ENCODE peak calls at places on chromosomes 16 and 17, in eight cellular contexts. E is cortex of kidney; S is GM10248; V is astrocyte of the spinal cord; H is fibroblast of the aortic adventitia; J is RCC 7860; F is activated CD4-positive, alpha-beta T cell treated with anti-CD3 and anti-CD28 coated beads for 1 hour; Y is T follicular helper cell. M is an unnamed sample.

GRCh38 chr17:37742762-37743611 is 1.9 kb downstream of the HNF1B start:
- DNase-seq in Y (no peak), S (peak), V (no peak), E (no peak), F (no peak), H (no peak), J (peak), M (no peak)

GRCh38 chr16:30786936-30787612 is at the start of gene ZNF629:
- DNase-seq in J (peak), H (peak), E (no peak), F (no peak), V (peak), Y (no peak), S (no peak), M (peak)

GRCh38 chr17:27217631-27218030 is 76.3 kb upstream of the WSB1 start:
- DNase-seq in S (peak), J (no peak), E (no peak), V (no peak), Y (no peak), F (no peak), H (no peak), M (no peak)

GRCh38 chr16:75096730-75097129 is 19.9 kb downstream of the LDHD start:
- DNase-seq in H (peak), J (no peak), F (no peak), E (no peak), S (no peak), Y (no peak), V (peak), M (no peak)

GRCh38 chr16:57826706-57827625 is 24.7 kb upstream of the KIFC3 start:
- DNase-seq in H (no peak), E (no peak), F (no peak), V (no peak), J (no peak), S (no peak), Y (no peak), M (peak)

GRCh38 chr16:70527315-70527996 is 3.8 kb downstream of the SF3B3 start:
- DNase-seq in Y (no peak), E (no peak), J (no peak), S (no peak), V (no peak), F (no peak), H (no peak), M (no peak)

GRCh38 chr16:88772871-88773811 is 11.9 kb downstream of the PIEZO1 start:
- DNase-seq in S (no peak), F (no peak), Y (no peak), V (peak), J (peak), E (no peak), H (peak), M (peak)

GRCh38 chr17:56424543-56425044 is 168.9 kb upstream of the NOG start:
- DNase-seq in Y (no peak), J (no peak), H (no peak), V (no peak), F (no peak), S (no peak), E (no peak), M (no peak)

GRCh38 chr16:56795011-56795410 is 65.1 kb downstream of the NUP93 start:
- DNase-seq in J (peak), S (no peak), E (no peak), Y (no peak), H (no peak), V (no peak), F (no peak), M (no peak)

GRCh38 chr17:78038748-78039288 is 80.3 kb downstream of the TNRC6C start:
- DNase-seq in F (no peak), V (no peak), E (no peak), S (no peak), H (no peak), J (no peak), Y (no peak), M (no peak)

GRCh38 chr17:79902146-79902791 is 63.0 kb upstream of the CBX4 start:
- DNase-seq in V (no peak), S (no peak), F (no peak), E (no peak), Y (no peak), J (no peak), H (no peak), M (no peak)

GRCh38 chr17:34578656-34579016 is 746 bp upstream of the TMEM132E start:
- DNase-seq in F (no peak), S (no peak), Y (no peak), E (no peak), V (no peak), H (no peak), J (no peak), M (no peak)

GRCh38 chr17:18988546-18989173 is 15.9 kb downstream of the FAM83G start:
- DNase-seq in Y (no peak), H (no peak), J (peak), F (no peak), E (no peak), S (no peak), V (no peak), M (no peak)

GRCh38 chr16:10579575-10579964 is 828 bp downstream of the EMP2 start:
- DNase-seq in S (no peak), J (no peak), V (no peak), F (no peak), E (no peak), Y (no peak), H (peak), M (no peak)

GRCh38 chr17:50919321-50920040 is 53.3 kb upstream of the TOB1 start:
- DNase-seq in E (peak), Y (peak), V (peak), S (peak), F (peak), J (peak), H (peak), M (peak)

GRCh38 chr16:12062343-12063003 is 85.9 kb downstream of the SNX29 start:
- DNase-seq in S (no peak), E (no peak), V (peak), H (peak), F (no peak), Y (no peak), J (peak), M (peak)

GRCh38 chr17:32586666-32587065 is 99.9 kb downstream of the CDK5R1 start:
- DNase-seq in F (no peak), V (peak), J (no peak), S (no peak), H (no peak), E (no peak), Y (no peak), M (peak)

M was measured in choroid plexus epithelial cell.